ENCODE peak calls at places on chromosomes 7 and 10, in six cellular contexts. F is stomach, E is transverse colon, B is HS-27A, U is naive B cell, V is EL. C is an unnamed sample.
A peak's percentile ranks its signal among the peaks of the same experiment; 100 is the strongest.

GRCh38 chr10:61837748-61838055 is 63.8 kb upstream of the ARID5B start:
- DNase-seq in F (no peak), E (no peak), B (no peak), U (no peak), V (peak; percentile 47), C (no peak)

GRCh38 chr7:131000389-131000788 is 266.4 kb upstream of the KLF14 start:
- DNase-seq in F (no peak), E (no peak), B (no peak), U (no peak), V (no peak), C (no peak)

GRCh38 chr10:116138897-116139296 is 134.1 kb downstream of the GFRA1 start:
- DNase-seq in F (no peak), E (no peak), B (no peak), U (no peak), V (no peak), C (no peak)

GRCh38 chr7:50427518-50427917 is 22.6 kb downstream of the FIGNL1 start:
- DNase-seq in F (no peak), E (no peak), B (no peak), U (no peak), V (no peak), C (no peak)

GRCh38 chr7:48781783-48782182 is 142.6 kb upstream of the CDC14C start:
- DNase-seq in F (no peak), E (no peak), B (no peak), U (no peak), V (no peak), C (no peak)

GRCh38 chr7:128911441-128912031 is 1.0 kb upstream of the KCP start:
- DNase-seq in F (peak; percentile 37), E (peak; percentile 55), B (no peak), U (no peak), V (no peak), C (no peak)

GRCh38 chr7:50696810-50697582 is 85.7 kb downstream of the GRB10 start:
- DNase-seq in F (no peak), E (no peak), B (no peak), U (no peak), V (peak; percentile 21), C (no peak)

GRCh38 chr10:47183726-47184084 is 116.3 kb upstream of the GDF10 start:
- DNase-seq in F (no peak), E (no peak), B (no peak), U (no peak), V (no peak), C (no peak)

GRCh38 chr10:62244785-62245595 is 23.7 kb downstream of the RTKN2 start:
- DNase-seq in F (no peak), E (peak; percentile 54), B (no peak), U (peak; percentile 53), V (peak; percentile 77), C (peak; percentile 54)

GRCh38 chr10:13074562-13075451 is 25.2 kb upstream of the OPTN start:
- DNase-seq in F (peak; percentile 68), E (peak; percentile 67), B (no peak), U (peak; percentile 13), V (peak; percentile 61), C (no peak)

GRCh38 chr10:86664370-86665217 is 3.7 kb upstream of the LDB3 start:
- DNase-seq in F (no peak), E (no peak), B (no peak), U (no peak), V (no peak), C (no peak)

GRCh38 chr10:114684822-114685209 is 26.7 kb upstream of the ABLIM1 start:
- DNase-seq in F (no peak), E (no peak), B (no peak), U (no peak), V (peak; percentile 82), C (no peak)

GRCh38 chr7:115494529-115495147 is 535.9 kb downstream of the TFEC start:
- DNase-seq in F (no peak), E (no peak), B (no peak), U (no peak), V (no peak), C (no peak)

GRCh38 chr7:153012203-153012602 is 252.7 kb downstream of the ACTR3B start:
- DNase-seq in F (no peak), E (no peak), B (no peak), U (no peak), V (no peak), C (no peak)

GRCh38 chr10:111076682-111077661 is at the start of gene ADRA2A:
- DNase-seq in F (peak; percentile 30), E (peak; percentile 44), B (no peak), U (no peak), V (peak; percentile 80), C (no peak)

GRCh38 chr10:89438525-89438924 is 24.2 kb downstream of the IFIT5 start:
- DNase-seq in F (no peak), E (no peak), B (no peak), U (no peak), V (no peak), C (no peak)

GRCh38 chr10:3574451-3574850 is 210.6 kb downstream of the KLF6 start:
- DNase-seq in F (no peak), E (no peak), B (no peak), U (no peak), V (no peak), C (no peak)

GRCh38 chr10:132808247-132808567 is 22.3 kb upstream of the NKX6-2 start:
- DNase-seq in F (no peak), E (no peak), B (no peak), U (no peak), V (no peak), C (no peak)